ENCODE peak calls at places on chromosome 2, in eight cellular contexts. One of them, this sample, is unnamed.

GRCh38 chr2:217622205-217622621 is 380.6 kb downstream of the TNS1 start:
- DNase-seq in lung: no peak
- DNase-seq in neural progenitor cell: peak; percentile 81
- DNase-seq in GM12878: no peak
- DNase-seq in brain microvascular endothelial cell: peak; percentile 47
- DNase-seq in HFF-Myc: peak; percentile 40
- DNase-seq in nephron progenitor cell: peak; percentile 33
- DNase-seq in fibroblast of mammary gland: peak; percentile 18
- DNase-seq in this sample: peak; percentile 42

GRCh38 chr2:158457092-158457825 is 507 bp downstream of the PKP4 start:
- DNase-seq in lung: peak; percentile 55
- DNase-seq in neural progenitor cell: peak; percentile 82
- DNase-seq in GM12878: no peak
- DNase-seq in brain microvascular endothelial cell: peak; percentile 47
- DNase-seq in HFF-Myc: no peak
- DNase-seq in nephron progenitor cell: peak; percentile 76
- DNase-seq in fibroblast of mammary gland: peak; percentile 58
- DNase-seq in this sample: no peak

GRCh38 chr2:26316041-26316440 is 29.9 kb upstream of the SELENOI start:
- DNase-seq in lung: no peak
- DNase-seq in neural progenitor cell: peak; percentile 45
- DNase-seq in GM12878: no peak
- DNase-seq in brain microvascular endothelial cell: no peak
- DNase-seq in HFF-Myc: no peak
- DNase-seq in nephron progenitor cell: no peak
- DNase-seq in fibroblast of mammary gland: no peak
- DNase-seq in this sample: no peak

GRCh38 chr2:172103471-172104292 is 982 bp upstream of the DLX2 start:
- DNase-seq in lung: peak; percentile 82
- DNase-seq in neural progenitor cell: peak; percentile 90
- DNase-seq in GM12878: peak; percentile 39
- DNase-seq in brain microvascular endothelial cell: peak; percentile 76
- DNase-seq in HFF-Myc: no peak
- DNase-seq in nephron progenitor cell: peak; percentile 94
- DNase-seq in fibroblast of mammary gland: peak; percentile 86
- DNase-seq in this sample: no peak

GRCh38 chr2:198975779-198976178 is 482.0 kb downstream of the SATB2 start:
- DNase-seq in lung: no peak
- DNase-seq in neural progenitor cell: no peak
- DNase-seq in GM12878: no peak
- DNase-seq in brain microvascular endothelial cell: no peak
- DNase-seq in HFF-Myc: no peak
- DNase-seq in nephron progenitor cell: no peak
- DNase-seq in fibroblast of mammary gland: no peak
- DNase-seq in this sample: no peak

GRCh38 chr2:47652041-47652713 is 130.8 kb upstream of the MSH6 start:
- DNase-seq in lung: no peak
- DNase-seq in neural progenitor cell: no peak
- DNase-seq in GM12878: no peak
- DNase-seq in brain microvascular endothelial cell: no peak
- DNase-seq in HFF-Myc: no peak
- DNase-seq in nephron progenitor cell: no peak
- DNase-seq in fibroblast of mammary gland: no peak
- DNase-seq in this sample: no peak

GRCh38 chr2:180289627-180290026 is 282.5 kb upstream of the CWC22 start:
- DNase-seq in lung: no peak
- DNase-seq in neural progenitor cell: no peak
- DNase-seq in GM12878: no peak
- DNase-seq in brain microvascular endothelial cell: no peak
- DNase-seq in HFF-Myc: no peak
- DNase-seq in nephron progenitor cell: no peak
- DNase-seq in fibroblast of mammary gland: no peak
- DNase-seq in this sample: no peak

GRCh38 chr2:120680136-120680761 is 55.4 kb upstream of the GLI2 start:
- DNase-seq in lung: peak; percentile 81
- DNase-seq in neural progenitor cell: peak; percentile 91
- DNase-seq in GM12878: peak; percentile 8
- DNase-seq in brain microvascular endothelial cell: peak; percentile 84
- DNase-seq in HFF-Myc: peak; percentile 59
- DNase-seq in nephron progenitor cell: peak; percentile 88
- DNase-seq in fibroblast of mammary gland: peak; percentile 87
- DNase-seq in this sample: peak; percentile 79

DNA sequence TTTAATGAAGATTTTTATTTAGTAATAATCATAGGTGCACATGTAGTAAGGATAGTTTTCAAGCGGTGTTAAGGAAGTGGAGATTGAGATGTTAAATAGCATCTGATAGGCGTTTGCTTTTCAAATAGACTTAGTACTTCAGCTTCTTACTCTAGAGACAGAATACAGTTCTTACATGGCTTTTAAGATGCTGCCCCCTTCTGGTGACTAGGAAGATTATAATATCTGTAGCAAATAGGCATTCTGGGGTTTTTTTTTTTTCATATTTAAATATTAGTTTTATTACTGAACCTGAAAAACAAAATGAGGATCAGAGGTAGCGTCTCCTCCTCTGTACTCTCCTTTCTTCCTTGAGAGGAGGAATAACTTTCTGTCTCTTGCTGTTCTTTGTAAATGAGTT is 100.2 kb downstream of the AGAP1 start:
- DNase-seq in lung: no peak
- DNase-seq in neural progenitor cell: peak; percentile 80
- DNase-seq in GM12878: no peak
- DNase-seq in brain microvascular endothelial cell: no peak
- DNase-seq in HFF-Myc: peak; percentile 59
- DNase-seq in nephron progenitor cell: no peak
- DNase-seq in fibroblast of mammary gland: peak; percentile 87
- DNase-seq in this sample: peak; percentile 75
- TF ChIP-seq CTCF in lung: peak; percentile 55
- TF ChIP-seq CTCF in neural progenitor cell: peak; percentile 82
- TF ChIP-seq CTCF in GM12878: peak; percentile 39
- TF ChIP-seq CTCF in brain microvascular endothelial cell: peak; percentile 43
- TF ChIP-seq CTCF in HFF-Myc: peak; percentile 48
- TF ChIP-seq CTCF in nephron progenitor cell: peak; percentile 79
- TF ChIP-seq CTCF in fibroblast of mammary gland: peak; percentile 66
- TF ChIP-seq CTCF in this sample: peak; percentile 51

GRCh38 chr2:151973901-151974199 is 125.0 kb downstream of the CACNB4 start:
- DNase-seq in lung: no peak
- DNase-seq in neural progenitor cell: peak; percentile 69
- DNase-seq in GM12878: no peak
- DNase-seq in brain microvascular endothelial cell: peak; percentile 28
- DNase-seq in HFF-Myc: no peak
- DNase-seq in nephron progenitor cell: peak; percentile 38
- DNase-seq in fibroblast of mammary gland: peak; percentile 43
- DNase-seq in this sample: no peak
- TF ChIP-seq CTCF in lung: no peak
- TF ChIP-seq CTCF in neural progenitor cell: no peak
- TF ChIP-seq CTCF in GM12878: no peak
- TF ChIP-seq CTCF in brain microvascular endothelial cell: no peak
- TF ChIP-seq CTCF in HFF-Myc: no peak
- TF ChIP-seq CTCF in nephron progenitor cell: no peak
- TF ChIP-seq CTCF in fibroblast of mammary gland: no peak
- TF ChIP-seq CTCF in this sample: no peak

GRCh38 chr2:20617892-20618467 is 32.9 kb downstream of the HS1BP3 start:
- DNase-seq in lung: peak; percentile 97
- DNase-seq in neural progenitor cell: peak; percentile 25
- DNase-seq in GM12878: no peak
- DNase-seq in brain microvascular endothelial cell: peak; percentile 98
- DNase-seq in HFF-Myc: peak; percentile 88
- DNase-seq in nephron progenitor cell: no peak
- DNase-seq in fibroblast of mammary gland: peak; percentile 100
- DNase-seq in this sample: peak; percentile 99
- TF ChIP-seq CTCF in lung: no peak
- TF ChIP-seq CTCF in neural progenitor cell: no peak
- TF ChIP-seq CTCF in GM12878: peak; percentile 15
- TF ChIP-seq CTCF in brain microvascular endothelial cell: peak; percentile 73
- TF ChIP-seq CTCF in HFF-Myc: peak; percentile 17
- TF ChIP-seq CTCF in nephron progenitor cell: peak; percentile 17
- TF ChIP-seq CTCF in fibroblast of mammary gland: peak; percentile 40
- TF ChIP-seq CTCF in this sample: peak; percentile 46

GRCh38 chr2:162678551-162678950 is 160.0 kb downstream of the KCNH7 start:
- DNase-seq in lung: no peak
- DNase-seq in neural progenitor cell: no peak
- DNase-seq in GM12878: no peak
- DNase-seq in brain microvascular endothelial cell: no peak
- DNase-seq in HFF-Myc: no peak
- DNase-seq in nephron progenitor cell: no peak
- DNase-seq in fibroblast of mammary gland: no peak
- DNase-seq in this sample: no peak

GRCh38 chr2:162677476-162677875 is 161.1 kb downstream of the KCNH7 start:
- DNase-seq in lung: no peak
- DNase-seq in neural progenitor cell: no peak
- DNase-seq in GM12878: no peak
- DNase-seq in brain microvascular endothelial cell: peak; percentile 6
- DNase-seq in HFF-Myc: no peak
- DNase-seq in nephron progenitor cell: no peak
- DNase-seq in fibroblast of mammary gland: peak; percentile 44
- DNase-seq in this sample: no peak

DNA sequence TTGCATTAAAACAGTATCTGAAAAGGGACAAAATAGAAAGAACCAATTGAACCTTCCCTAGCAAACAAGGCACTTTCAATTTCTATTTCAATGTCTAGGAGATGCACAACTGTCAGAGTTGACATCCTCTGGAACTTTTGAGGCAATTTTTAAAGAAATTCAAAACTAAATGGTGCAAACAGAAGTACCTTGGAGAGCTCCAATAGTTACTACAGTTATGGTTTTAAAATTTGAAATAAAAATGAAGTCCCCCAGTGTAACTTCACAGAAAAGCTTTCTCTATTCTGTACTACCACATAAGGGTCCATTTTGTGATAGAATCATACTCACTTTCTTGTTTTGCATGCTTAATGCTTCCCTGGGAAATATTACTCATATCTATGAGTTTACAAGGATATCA is 162.1 kb downstream of the KCNH7 start:
- DNase-seq in lung: no peak
- DNase-seq in neural progenitor cell: no peak
- DNase-seq in GM12878: no peak
- DNase-seq in brain microvascular endothelial cell: no peak
- DNase-seq in HFF-Myc: no peak
- DNase-seq in nephron progenitor cell: no peak
- DNase-seq in fibroblast of mammary gland: no peak
- DNase-seq in this sample: no peak
- TF ChIP-seq CTCF in lung: no peak
- TF ChIP-seq CTCF in neural progenitor cell: no peak
- TF ChIP-seq CTCF in GM12878: no peak
- TF ChIP-seq CTCF in brain microvascular endothelial cell: no peak
- TF ChIP-seq CTCF in HFF-Myc: no peak
- TF ChIP-seq CTCF in nephron progenitor cell: no peak
- TF ChIP-seq CTCF in fibroblast of mammary gland: no peak
- TF ChIP-seq CTCF in this sample: no peak

This sample was measured in AG09319.